ENCODE peak calls at places on chromosome 13, in nine cellular contexts. A is CD8-positive, alpha-beta memory T cell; M is left cardiac atrium; P is posterior cingulate gyrus; K is NCI-H774; U is left lung; J is colonic mucosa; L is activated CD4-positive, alpha-beta T cell treated with anti-CD3 and anti-CD28 coated beads, Interleukin-2, amount 50 U/mL, for 4 hours; X is KBM-7. G is an unnamed sample.

GRCh38 chr13:30429721-30430694 is 7.7 kb downstream of the UBE2L5 start:
- DNase-seq in A (no peak), M (no peak), P (no peak), K (no peak), U (no peak), J (no peak), L (no peak), X (no peak), G (no peak)

GRCh38 chr13:107462501-107462900 is 752.8 kb downstream of the LIG4 start:
- DNase-seq in A (no peak), M (no peak), P (no peak), K (no peak), U (peak), J (no peak), L (no peak), X (no peak), G (no peak)

GRCh38 chr13:113856716-113857065 is 7.2 kb downstream of the GAS6 start:
- DNase-seq in A (no peak), M (peak), P (no peak), K (no peak), U (peak), J (peak), L (no peak), X (no peak), G (peak)

GRCh38 chr13:28471408-28471807 is 23.5 kb downstream of the FLT1 start:
- DNase-seq in A (no peak), M (no peak), P (no peak), K (no peak), U (no peak), J (no peak), L (no peak), X (no peak), G (no peak)

GRCh38 chr13:79781829-79782540 is 301.0 kb downstream of the NDFIP2 start:
- DNase-seq in A (no peak), M (no peak), P (no peak), K (no peak), U (no peak), J (no peak), L (no peak), X (no peak), G (no peak)

GRCh38 chr13:51714663-51715168 is 89.2 kb downstream of the DHRS12 start:
- DNase-seq in A (no peak), M (no peak), P (no peak), K (no peak), U (no peak), J (no peak), L (no peak), X (no peak), G (no peak)

GRCh38 chr13:113974304-113975281 is 717 bp upstream of the C13orf46 start:
- DNase-seq in A (no peak), M (peak), P (no peak), K (no peak), U (peak), J (no peak), L (no peak), X (no peak), G (no peak)

GRCh38 chr13:102651892-102652291 is 43.0 kb downstream of the METTL21C start:
- DNase-seq in A (no peak), M (no peak), P (no peak), K (no peak), U (no peak), J (no peak), L (no peak), X (no peak), G (no peak)

GRCh38 chr13:86572115-86572514 is 772.9 kb upstream of the SLITRK6 start:
- DNase-seq in A (no peak), M (no peak), P (no peak), K (no peak), U (no peak), J (no peak), L (no peak), X (peak), G (no peak)

GRCh38 chr13:113653264-113654174 is 4.5 kb downstream of the ATP4B start:
- DNase-seq in A (no peak), M (no peak), P (no peak), K (peak), U (peak), J (no peak), L (no peak), X (no peak), G (peak)

GRCh38 chr13:50366488-50367174 is 351.4 kb downstream of the KCNRG start:
- DNase-seq in A (no peak), M (no peak), P (no peak), K (peak), U (no peak), J (no peak), L (no peak), X (no peak), G (no peak)

GRCh38 chr13:101624210-101624922 is 171.9 kb downstream of the ITGBL1 start:
- DNase-seq in A (no peak), M (no peak), P (no peak), K (peak), U (no peak), J (no peak), L (no peak), X (peak), G (peak)

GRCh38 chr13:23687614-23688013 is 117.4 kb downstream of the TNFRSF19 start:
- DNase-seq in A (no peak), M (no peak), P (no peak), K (no peak), U (no peak), J (no peak), L (no peak), X (no peak), G (no peak)

GRCh38 chr13:65936249-65936648 is 1293.9 kb downstream of the PCDH9 start:
- DNase-seq in A (no peak), M (no peak), P (no peak), K (no peak), U (no peak), J (no peak), L (no peak), X (no peak), G (no peak)

GRCh38 chr13:60230593-60230992 is 66.9 kb upstream of the DIAPH3 start:
- DNase-seq in A (no peak), M (no peak), P (no peak), K (no peak), U (no peak), J (no peak), L (no peak), X (no peak), G (no peak)

GRCh38 chr13:27300941-27301586 is 30.4 kb downstream of the RASL11A start:
- DNase-seq in A (no peak), M (no peak), P (no peak), K (no peak), U (no peak), J (no peak), L (no peak), X (no peak), G (no peak)

GRCh38 chr13:90532861-90533260 is 814.6 kb upstream of the MIR17HG start:
- DNase-seq in A (no peak), M (no peak), P (no peak), K (no peak), U (no peak), J (no peak), L (no peak), X (no peak), G (no peak)

GRCh38 chr13:114264886-114265611 is 16.4 kb upstream of the UPF3A start:
- DNase-seq in A (no peak), M (no peak), P (no peak), K (no peak), U (no peak), J (no peak), L (no peak), X (no peak), G (no peak)

GRCh38 chr13:97116754-97117153 is 105.4 kb upstream of the MBNL2 start:
- DNase-seq in A (no peak), M (no peak), P (no peak), K (peak), U (no peak), J (no peak), L (no peak), X (no peak), G (no peak)

GRCh38 chr13:73317140-73317539 is 258.3 kb downstream of the KLF5 start:
- DNase-seq in A (no peak), M (no peak), P (no peak), K (no peak), U (no peak), J (no peak), L (no peak), X (no peak), G (no peak)

GRCh38 chr13:33369073-33369472 is 83.5 kb upstream of the STARD13 start:
- DNase-seq in A (no peak), M (no peak), P (no peak), K (no peak), U (no peak), J (no peak), L (no peak), X (no peak), G (no peak)

GRCh38 chr13:97976551-97977375 is 23.3 kb downstream of the IPO5 start:
- DNase-seq in A (peak), M (no peak), P (no peak), K (no peak), U (peak), J (peak), L (peak), X (no peak), G (no peak)

GRCh38 chr13:38703255-38703654 is 16.4 kb downstream of the FREM2 start:
- DNase-seq in A (no peak), M (no peak), P (no peak), K (no peak), U (no peak), J (no peak), L (no peak), X (no peak), G (no peak)

GRCh38 chr13:34207872-34208271 is 389.9 kb downstream of the RFC3 start:
- DNase-seq in A (no peak), M (no peak), P (no peak), K (no peak), U (no peak), J (no peak), L (no peak), X (no peak), G (no peak)

GRCh38 chr13:112882555-112883024 is 86.4 kb upstream of the MCF2L start:
- DNase-seq in A (no peak), M (no peak), P (no peak), K (no peak), U (peak), J (no peak), L (no peak), X (no peak), G (no peak)

GRCh38 chr13:74290324-74290773 is 156.1 kb upstream of the KLF12 start:
- DNase-seq in A (no peak), M (no peak), P (no peak), K (peak), U (no peak), J (no peak), L (peak), X (peak), G (no peak)

GRCh38 chr13:40235160-40235796 is 431.2 kb downstream of the FOXO1 start:
- DNase-seq in A (no peak), M (no peak), P (no peak), K (no peak), U (no peak), J (no peak), L (no peak), X (no peak), G (no peak)

GRCh38 chr13:35724480-35724879 is 248.0 kb upstream of the MAB21L1 start:
- DNase-seq in A (no peak), M (no peak), P (no peak), K (no peak), U (no peak), J (no peak), L (no peak), X (no peak), G (no peak)

GRCh38 chr13:48398450-48399095 is 14.3 kb downstream of the LPAR6 start:
- DNase-seq in A (no peak), M (no peak), P (no peak), K (no peak), U (no peak), J (no peak), L (no peak), X (no peak), G (no peak)

GRCh38 chr13:106153041-106153440 is 382.4 kb downstream of the EFNB2 start:
- DNase-seq in A (no peak), M (no peak), P (no peak), K (no peak), U (no peak), J (no peak), L (no peak), X (no peak), G (no peak)

GRCh38 chr13:20126460-20127262 is 34.2 kb downstream of the GJA3 start:
- DNase-seq in A (no peak), M (no peak), P (no peak), K (no peak), U (no peak), J (no peak), L (no peak), X (peak), G (no peak)

GRCh38 chr13:74774252-74774651 is 640.0 kb upstream of the KLF12 start:
- DNase-seq in A (no peak), M (no peak), P (no peak), K (no peak), U (no peak), J (no peak), L (no peak), X (no peak), G (no peak)

GRCh38 chr13:50339291-50339690 is 324.0 kb downstream of the KCNRG start:
- DNase-seq in A (no peak), M (no peak), P (no peak), K (no peak), U (no peak), J (no peak), L (no peak), X (no peak), G (no peak)

GRCh38 chr13:112783946-112784500 is 94.2 kb downstream of the ATP11A start:
- DNase-seq in A (no peak), M (no peak), P (no peak), K (no peak), U (peak), J (no peak), L (no peak), X (no peak), G (no peak)

GRCh38 chr13:68714292-68714691 is 1393.3 kb upstream of the ATXN8OS start:
- DNase-seq in A (no peak), M (no peak), P (no peak), K (no peak), U (no peak), J (no peak), L (no peak), X (no peak), G (no peak)

GRCh38 chr13:41019027-41019487 is at the start of gene ELF1:
- DNase-seq in A (peak), M (peak), P (no peak), K (peak), U (no peak), J (peak), L (peak), X (peak), G (peak)

GRCh38 chr13:32989331-32989730 is 26.9 kb upstream of the KL start:
- DNase-seq in A (no peak), M (no peak), P (no peak), K (no peak), U (no peak), J (no peak), L (no peak), X (no peak), G (no peak)

GRCh38 chr13:60327551-60327950 is 69.5 kb upstream of the TDRD3 start:
- DNase-seq in A (no peak), M (no peak), P (no peak), K (no peak), U (no peak), J (no peak), L (no peak), X (no peak), G (no peak)

GRCh38 chr13:25701304-25701703 is 329.5 kb downstream of the ATP8A2 start:
- DNase-seq in A (no peak), M (no peak), P (no peak), K (no peak), U (no peak), J (no peak), L (no peak), X (no peak), G (no peak)

GRCh38 chr13:73676550-73677040 is 457.6 kb downstream of the KLF12 start:
- DNase-seq in A (no peak), M (no peak), P (no peak), K (no peak), U (no peak), J (peak), L (no peak), X (no peak), G (no peak)